ENCODE peak calls at places on chromosome 16, in four cellular contexts. F, A, M and K are unnamed samples.

GRCh38 chr16:22641030-22641671 is 130.5 kb downstream of the NPIPB5 start:
- DNase-seq in A (peak; percentile 58), F (no peak), M (peak; percentile 36), K (peak; percentile 51)

GRCh38 chr16:89334988-89335802 is 117.7 kb downstream of the ZNF778 start:
- DNase-seq in A (no peak), M (no peak), F (peak; percentile 42), K (no peak)

GRCh38 chr16:65534121-65534528 is 412.3 kb upstream of the CDH11 start:
- DNase-seq in A (peak; percentile 20), M (no peak), F (no peak), K (no peak)

GRCh38 chr16:4218202-4218601 is 23.7 kb downstream of the SRL start:
- DNase-seq in M (no peak), A (no peak), F (no peak), K (no peak)

GRCh38 chr16:68234188-68235104 is 1.5 kb downstream of the ESRP2 start:
- DNase-seq in M (no peak), F (no peak), A (no peak), K (no peak)

GRCh38 chr16:12803203-12804093 is at the start of gene CPPED1:
- DNase-seq in A (peak; percentile 96), M (peak; percentile 89), F (peak; percentile 91), K (peak; percentile 93)

GRCh38 chr16:6031102-6031501 is 933.5 kb upstream of the EEF2KMT start:
- DNase-seq in F (no peak), A (no peak), M (no peak), K (no peak)

GRCh38 chr16:46748775-46749705 is 896 bp upstream of the MYLK3 start:
- DNase-seq in F (peak; percentile 63), M (peak; percentile 57), A (no peak), K (no peak)

GRCh38 chr16:66921758-66922450 is 3.2 kb upstream of the CDH16 start:
- DNase-seq in M (no peak), F (no peak), A (no peak), K (no peak)

GRCh38 chr16:89925596-89926079 is 2.5 kb downstream of the TUBB3 start:
- DNase-seq in M (no peak), F (no peak), A (peak; percentile 24), K (no peak)

GRCh38 chr16:65548470-65548869 is 426.6 kb upstream of the CDH11 start:
- DNase-seq in M (no peak), F (no peak), A (no peak), K (no peak)